ENCODE peak calls at places on chromosomes 6 and 20, in seven cellular contexts. Z is heart right ventricle, I is ascending aorta, Y is AG10803, W is esophagus squamous epithelium, E is stomach, J is left ventricle myocardium inferior. D is an unnamed sample.

GRCh38 chr6:36545767-36546663 is 1.3 kb downstream of the STK38 start:
- DNase-seq in Z (no peak), I (no peak), Y (peak), W (no peak), E (no peak), J (no peak), D (no peak)

GRCh38 chr6:6631526-6632276 is 43.2 kb downstream of the LY86 start:
- DNase-seq in Z (no peak), I (no peak), Y (peak), W (no peak), E (no peak), J (no peak), D (no peak)

GRCh38 chr6:107506145-107506544 is 16.2 kb downstream of the SOBP start:
- DNase-seq in Z (no peak), I (no peak), Y (no peak), W (no peak), E (peak), J (no peak), D (no peak)

GRCh38 chr6:85747654-85748053 is 105.0 kb upstream of the SYNCRIP start:
- DNase-seq in Z (no peak), I (no peak), Y (peak), W (no peak), E (no peak), J (no peak), D (no peak)

GRCh38 chr6:139632798-139633197 is 258.4 kb upstream of the CITED2 start:
- DNase-seq in Z (no peak), I (no peak), Y (no peak), W (no peak), E (no peak), J (no peak), D (no peak)

GRCh38 chr6:118387921-118388701 is 160.0 kb upstream of the PLN start:
- DNase-seq in Z (no peak), I (no peak), Y (peak), W (no peak), E (no peak), J (no peak), D (no peak)

GRCh38 chr6:26280409-26280808 is 84.6 kb upstream of the BTN3A2 start:
- DNase-seq in Z (no peak), I (no peak), Y (no peak), W (no peak), E (no peak), J (no peak), D (no peak)

GRCh38 chr6:36422714-36423100 is 19.9 kb downstream of the PXT1 start:
- DNase-seq in Z (no peak), I (no peak), Y (no peak), W (no peak), E (no peak), J (no peak), D (no peak)

GRCh38 chr6:56804996-56805395 is 149.9 kb upstream of the BEND6 start:
- DNase-seq in Z (no peak), I (no peak), Y (peak), W (no peak), E (no peak), J (no peak), D (no peak)

GRCh38 chr20:48463916-48464315 is 363.9 kb downstream of the PREX1 start:
- DNase-seq in Z (no peak), I (no peak), Y (peak), W (no peak), E (no peak), J (no peak), D (no peak)

GRCh38 chr6:164005312-164005711 is 590.8 kb downstream of the QKI start:
- DNase-seq in Z (no peak), I (no peak), Y (no peak), W (no peak), E (no peak), J (no peak), D (no peak)

GRCh38 chr6:27873101-27874030 is 38.8 kb downstream of the OR2B2 start:
- DNase-seq in Z (peak), I (no peak), Y (peak), W (no peak), E (peak), J (peak), D (no peak)

GRCh38 chr6:100132005-100132404 is 138.0 kb upstream of the MCHR2 start:
- DNase-seq in Z (no peak), I (no peak), Y (no peak), W (no peak), E (no peak), J (no peak), D (no peak)

GRCh38 chr20:50558483-50558925 is 48.3 kb downstream of the PTPN1 start:
- DNase-seq in Z (no peak), I (no peak), Y (peak), W (no peak), E (no peak), J (no peak), D (no peak)

GRCh38 chr6:36929607-36930006 is 24.9 kb upstream of the PI16 start:
- DNase-seq in Z (no peak), I (no peak), Y (peak), W (no peak), E (no peak), J (no peak), D (no peak)

GRCh38 chr6:123091091-123091895 is 95.3 kb downstream of the CLVS2 start:
- DNase-seq in Z (no peak), I (no peak), Y (no peak), W (no peak), E (peak), J (no peak), D (no peak)

GRCh38 chr20:54257090-54257816 is 49.4 kb downstream of the PFDN4 start:
- DNase-seq in Z (no peak), I (no peak), Y (peak), W (no peak), E (no peak), J (no peak), D (no peak)

GRCh38 chr20:31962741-31963140 is 5.2 kb upstream of the XKR7 start:
- DNase-seq in Z (no peak), I (no peak), Y (no peak), W (no peak), E (no peak), J (no peak), D (no peak)

GRCh38 chr6:527989-528673 is 128.8 kb downstream of the HUS1B start:
- DNase-seq in Z (no peak), I (no peak), Y (no peak), W (no peak), E (no peak), J (no peak), D (no peak)

GRCh38 chr6:528989-529388 is 127.9 kb downstream of the HUS1B start:
- DNase-seq in Z (peak), I (no peak), Y (no peak), W (no peak), E (no peak), J (no peak), D (no peak)

GRCh38 chr6:524803-525202 is 132.1 kb downstream of the HUS1B start:
- DNase-seq in Z (no peak), I (no peak), Y (no peak), W (no peak), E (no peak), J (no peak), D (no peak)

DNA sequence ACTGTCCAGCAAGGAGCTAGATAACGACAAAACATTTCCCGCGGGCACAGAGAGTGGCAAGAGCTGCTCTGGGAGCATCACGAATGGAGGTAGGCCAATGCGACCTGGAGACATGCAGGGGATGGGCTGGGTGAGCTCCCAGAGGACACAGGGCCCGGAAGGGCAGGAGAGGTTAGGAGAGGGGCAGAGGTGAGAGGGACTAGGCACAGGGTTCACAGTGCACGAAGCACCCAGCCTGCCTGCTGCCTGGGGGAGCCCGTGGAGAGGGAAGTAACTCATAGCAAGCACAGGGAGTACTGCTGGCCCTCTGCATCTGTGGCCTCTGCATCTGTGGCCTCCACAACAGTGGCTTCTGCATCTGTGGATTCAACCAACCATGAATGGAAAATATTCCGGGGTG is 126.5 kb downstream of the HUS1B start:
- DNase-seq in Z (no peak), I (no peak), Y (no peak), W (no peak), E (no peak), J (no peak), D (no peak)
- H3K4me3 ChIP-seq in Z (no peak), I (no peak), Y (no peak), W (no peak), E (no peak), J (no peak), D (no peak)

GRCh38 chr20:36234771-36235320 is 1.4 kb upstream of the AAR2 start:
- DNase-seq in Z (no peak), I (no peak), Y (no peak), W (no peak), E (no peak), J (no peak), D (no peak)

GRCh38 chr20:36230019-36230418 is 6.3 kb upstream of the AAR2 start:
- DNase-seq in Z (no peak), I (no peak), Y (no peak), W (no peak), E (no peak), J (no peak), D (no peak)

GRCh38 chr20:36235892-36236785 is at the start of gene AAR2:
- DNase-seq in Z (peak), I (peak), Y (peak), W (no peak), E (peak), J (peak), D (peak)

GRCh38 chr20:36228809-36229208 is 7.5 kb upstream of the AAR2 start:
- DNase-seq in Z (no peak), I (no peak), Y (no peak), W (no peak), E (no peak), J (no peak), D (no peak)

GRCh38 chr20:36231331-36231730 is 4.9 kb upstream of the AAR2 start:
- DNase-seq in Z (no peak), I (no peak), Y (no peak), W (no peak), E (no peak), J (no peak), D (no peak)
- H3K4me3 ChIP-seq in Z (no peak), I (no peak), Y (no peak), W (no peak), E (no peak), J (no peak), D (no peak)

DNA sequence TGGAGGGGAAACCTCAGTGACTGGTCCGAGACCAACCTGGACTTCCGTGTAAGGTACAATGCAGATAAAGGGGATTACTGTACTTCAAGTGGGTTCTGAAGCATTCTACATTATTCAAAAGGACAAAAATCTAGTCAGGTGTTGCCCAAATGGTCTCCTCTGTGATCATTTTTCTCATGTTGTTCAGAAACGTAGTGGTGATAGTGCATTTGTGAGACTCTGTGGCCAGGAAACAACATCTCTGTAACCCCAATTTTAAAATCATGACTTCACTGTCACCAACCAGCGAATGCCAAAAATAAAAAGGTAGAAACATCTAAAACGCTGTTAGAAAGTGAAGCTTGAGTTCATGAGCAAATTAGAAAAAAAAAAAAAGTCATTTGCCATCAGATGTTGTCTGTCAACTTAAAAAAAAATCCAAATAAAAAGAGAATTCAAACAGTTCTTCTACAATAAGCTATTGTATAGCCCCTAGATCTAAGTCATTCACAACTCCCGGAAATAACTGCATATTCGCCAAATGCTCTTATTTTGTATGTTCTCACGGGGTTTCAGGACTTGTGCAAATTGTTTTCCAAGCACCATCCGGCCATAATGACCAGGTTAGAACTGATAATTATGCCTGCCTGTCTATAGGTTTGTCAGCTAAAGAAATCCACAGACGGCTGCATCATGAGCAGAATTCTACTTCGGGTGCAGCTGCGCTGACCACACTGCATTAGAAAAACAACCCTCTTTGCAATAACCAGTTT is 87.9 kb downstream of the HIVEP2 start:
- DNase-seq in Z (no peak), I (no peak), Y (no peak), W (no peak), E (no peak), J (no peak), D (no peak)
- H3K4me3 ChIP-seq in Z (peak), I (no peak), Y (no peak), W (no peak), E (no peak), J (no peak), D (no peak)

GRCh38 chr6:29790626-29791025 is 37.0 kb upstream of the HLA-G start:
- DNase-seq in Z (no peak), I (no peak), Y (no peak), W (no peak), E (no peak), J (no peak), D (peak)
- H3K4me3 ChIP-seq in Z (no peak), I (no peak), Y (no peak), W (no peak), E (no peak), J (no peak), D (no peak)

GRCh38 chr6:133895573-133896343 is 6.8 kb downstream of the TCF21 start:
- DNase-seq in Z (peak), I (no peak), Y (peak), W (no peak), E (no peak), J (peak), D (no peak)
- H3K4me3 ChIP-seq in Z (peak), I (peak), Y (peak), W (peak), E (peak), J (peak), D (no peak)

GRCh38 chr20:15776773-15777172 is 796.5 kb downstream of the KIF16B start:
- DNase-seq in Z (no peak), I (no peak), Y (no peak), W (no peak), E (no peak), J (no peak), D (no peak)
- H3K4me3 ChIP-seq in Z (no peak), I (no peak), Y (no peak), W (no peak), E (no peak), J (no peak), D (no peak)

GRCh38 chr6:83592770-83593394 is 80.5 kb downstream of the PRSS35 start:
- DNase-seq in Z (no peak), I (no peak), Y (peak), W (no peak), E (no peak), J (no peak), D (peak)
- H3K4me3 ChIP-seq in Z (no peak), I (no peak), Y (no peak), W (no peak), E (no peak), J (no peak), D (no peak)

DNA sequence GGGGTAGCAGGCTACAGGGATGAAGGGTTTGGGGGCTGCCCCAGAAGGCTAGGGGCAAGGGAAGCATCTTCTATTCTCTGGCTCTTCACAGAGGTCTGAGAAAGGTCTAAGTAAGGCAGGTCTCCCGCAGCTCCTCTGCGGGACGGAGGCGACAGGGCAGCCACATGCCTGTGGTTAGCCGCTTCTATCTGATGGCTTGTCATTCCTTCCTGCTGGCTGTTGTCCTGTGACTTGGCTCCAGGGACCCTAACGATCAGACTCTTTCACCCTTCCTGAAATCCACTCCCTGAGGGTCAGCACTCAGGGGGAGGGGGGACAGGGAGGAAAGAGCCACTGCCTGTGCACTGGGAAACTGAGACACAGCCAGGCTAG is 673 bp downstream of the CST7 start:
- DNase-seq in Z (no peak), I (no peak), Y (no peak), W (no peak), E (peak), J (no peak), D (no peak)
- H3K4me3 ChIP-seq in Z (peak), I (no peak), Y (no peak), W (peak), E (peak), J (no peak), D (no peak)

D was measured in Caco-2.